ENCODE peak calls at places on chromosome 7, in nine cellular contexts. R is PC-9; N is adipocyte; K is tibial nerve; I is endothelial cell of umbilical vein; F is aorta; L is uterus; A is CD8-positive, alpha-beta T cell; Y is right cardiac atrium. P is an unnamed sample.

GRCh38 chr7:105962353-105962752 is 711 bp upstream of the CDHR3 start:
- DNase-seq in F (no peak), L (no peak), N (no peak), K (no peak), A (no peak), R (no peak), Y (no peak), I (no peak), P (no peak)

GRCh38 chr7:149279111-149279743 is 17.2 kb downstream of the ZNF783 start:
- DNase-seq in I (no peak), N (no peak), Y (no peak), L (no peak), R (no peak), K (no peak), F (peak; percentile 35), A (no peak), P (no peak)

GRCh38 chr7:25617219-25617618 is 388.9 kb upstream of the NPVF start:
- DNase-seq in F (no peak), A (no peak), N (no peak), L (no peak), K (no peak), R (no peak), Y (no peak), I (no peak), P (no peak)

GRCh38 chr7:75611557-75612178 is 119.5 kb downstream of the SPDYE5 start:
- DNase-seq in K (peak; percentile 40), A (no peak), I (peak; percentile 82), F (peak; percentile 93), R (peak; percentile 42), Y (peak; percentile 88), L (peak; percentile 69), N (no peak), P (no peak)

GRCh38 chr7:29946428-29947186 is 43.0 kb downstream of the SCRN1 start:
- DNase-seq in R (no peak), I (peak; percentile 40), Y (peak; percentile 76), A (no peak), K (no peak), L (peak; percentile 36), F (no peak), N (peak; percentile 16), P (no peak)

GRCh38 chr7:82677493-82677892 is 233.9 kb upstream of the CACNA2D1 start:
- DNase-seq in R (no peak), K (no peak), N (no peak), Y (peak; percentile 18), L (no peak), F (no peak), A (peak; percentile 9), I (no peak), P (no peak)

GRCh38 chr7:38822556-38822955 is 86.4 kb downstream of the VPS41 start:
- DNase-seq in R (no peak), L (no peak), N (no peak), Y (no peak), I (no peak), K (no peak), F (no peak), A (no peak), P (peak; percentile 9)

GRCh38 chr7:405489-406211 is 114.0 kb downstream of the PDGFA start:
- DNase-seq in I (no peak), F (peak; percentile 61), Y (peak; percentile 44), K (no peak), A (no peak), R (no peak), N (no peak), L (peak; percentile 11), P (no peak)

GRCh38 chr7:96598421-96598820 is 111.2 kb downstream of the SEM1 start:
- DNase-seq in I (no peak), N (no peak), Y (no peak), R (no peak), A (no peak), K (no peak), L (no peak), F (no peak), P (no peak)

GRCh38 chr7:100154651-100155491 is 3.7 kb downstream of the TRAPPC14 start:
- DNase-seq in I (no peak), L (no peak), K (no peak), Y (peak; percentile 58), R (no peak), A (no peak), N (no peak), F (no peak), P (no peak)

GRCh38 chr7:92057375-92057774 is 76.9 kb downstream of the CYP51A1 start:
- DNase-seq in N (no peak), K (no peak), A (no peak), L (no peak), I (no peak), Y (no peak), R (peak; percentile 92), F (no peak), P (peak; percentile 40)

GRCh38 chr7:102469972-102470825 is 5.4 kb downstream of the LRWD1 start:
- DNase-seq in K (no peak), I (no peak), L (no peak), F (peak; percentile 68), Y (peak; percentile 60), R (no peak), A (no peak), N (no peak), P (no peak)

GRCh38 chr7:125090596-125090995 is 161.0 kb upstream of the POT1 start:
- DNase-seq in F (no peak), Y (no peak), A (no peak), L (no peak), N (no peak), I (peak; percentile 47), K (no peak), R (no peak), P (peak; percentile 38)

GRCh38 chr7:116169060-116169459 is 41.3 kb upstream of the TES start:
- DNase-seq in R (no peak), Y (no peak), N (peak; percentile 55), L (no peak), A (no peak), I (no peak), K (no peak), F (no peak), P (peak; percentile 33)

GRCh38 chr7:155216475-155217272 is 81.0 kb upstream of the INSIG1 start:
- DNase-seq in Y (no peak), N (no peak), F (peak; percentile 37), L (no peak), I (peak; percentile 51), K (no peak), R (peak; percentile 54), A (no peak), P (no peak)

GRCh38 chr7:80181411-80181810 is 46.8 kb downstream of the GNAI1 start:
- DNase-seq in K (no peak), A (no peak), Y (no peak), R (no peak), N (no peak), I (no peak), F (no peak), L (no peak), P (no peak)

GRCh38 chr7:4774804-4775280 is 581 bp upstream of the AP5Z1 start:
- DNase-seq in K (no peak), R (no peak), A (no peak), F (no peak), Y (peak; percentile 74), N (peak; percentile 87), I (peak; percentile 85), L (no peak), P (peak; percentile 70)

GRCh38 chr7:67462781-67463191 is 466.2 kb downstream of the TYW1 start:
- DNase-seq in F (no peak), A (no peak), L (peak; percentile 73), Y (peak; percentile 52), N (peak; percentile 22), R (no peak), K (peak; percentile 21), I (no peak), P (no peak)

GRCh38 chr7:82594665-82595064 is 151.1 kb upstream of the CACNA2D1 start:
- DNase-seq in N (no peak), Y (no peak), F (no peak), I (peak; percentile 59), K (no peak), A (no peak), R (no peak), L (no peak), P (no peak)

GRCh38 chr7:63040966-63041610 is 957.6 kb upstream of the ZNF722 start:
- DNase-seq in A (no peak), F (no peak), R (no peak), N (no peak), L (no peak), Y (no peak), I (no peak), K (no peak), P (no peak)
- H3K9me3 ChIP-seq in A (no peaks in the 10 kb centered on the region), F (no peaks in the 10 kb centered on the region), R (no peaks in the 10 kb centered on the region), N (peaks cover 16% of the 10 kb centered on the region), L (no peaks in the 10 kb centered on the region), Y (peaks cover 2% of the 10 kb centered on the region), I (no peaks in the 10 kb centered on the region), K (no peaks in the 10 kb centered on the region), P (peaks cover 48% of the 10 kb centered on the region)

GRCh38 chr7:48087349-48087748 is 1.7 kb upstream of the UPP1 start:
- DNase-seq in F (no peak), L (no peak), K (no peak), Y (no peak), A (no peak), N (peak; percentile 53), I (peak; percentile 47), R (peak; percentile 32), P (peak; percentile 41)
- H3K4me1 ChIP-seq in F (peaks cover 2% of the 10 kb centered on the region), L (peaks cover 6% of the 10 kb centered on the region), K (peaks cover 72% of the 10 kb centered on the region), Y (peaks cover 4% of the 10 kb centered on the region), A (peaks cover 77% of the 10 kb centered on the region), N (peaks cover 65% of the 10 kb centered on the region), I (peaks cover 60% of the 10 kb centered on the region), R (peaks cover 76% of the 10 kb centered on the region), P (peaks cover 71% of the 10 kb centered on the region)

GRCh38 chr7:56479136-56479535 is 362.9 kb upstream of the NUPR2 start:
- DNase-seq in K (no peak), N (no peak), L (no peak), F (no peak), R (no peak), I (no peak), Y (no peak), A (no peak), P (no peak)
- H3K9me3 ChIP-seq in K (peaks cover 2% of the 10 kb centered on the region), N (peaks cover 86% of the 10 kb centered on the region), L (no peaks in the 10 kb centered on the region), F (peaks cover 31% of the 10 kb centered on the region), R (peaks cover 8% of the 10 kb centered on the region), I (peaks cover 18% of the 10 kb centered on the region), Y (peaks cover 19% of the 10 kb centered on the region), A (peaks cover 4% of the 10 kb centered on the region), P (peaks cover 59% of the 10 kb centered on the region)

GRCh38 chr7:77428777-77429231 is 12.7 kb upstream of the GSAP start:
- DNase-seq in I (no peak), K (no peak), Y (no peak), F (no peak), N (no peak), L (no peak), A (no peak), R (no peak), P (no peak)

GRCh38 chr7:77427996-77428603 is 12.0 kb upstream of the GSAP start:
- DNase-seq in I (peak; percentile 63), L (no peak), R (peak; percentile 76), A (no peak), N (no peak), Y (no peak), F (no peak), K (no peak), P (peak; percentile 63)

GRCh38 chr7:77434570-77434969 is 18.4 kb upstream of the GSAP start:
- DNase-seq in R (no peak), K (no peak), F (no peak), Y (no peak), A (no peak), N (peak; percentile 21), I (no peak), L (no peak), P (no peak)

GRCh38 chr7:77433901-77434300 is 17.8 kb upstream of the GSAP start:
- DNase-seq in L (no peak), F (no peak), Y (no peak), K (no peak), N (no peak), A (no peak), R (no peak), I (no peak), P (no peak)

GRCh38 chr7:77430927-77431326 is 14.8 kb upstream of the GSAP start:
- DNase-seq in F (no peak), R (no peak), Y (no peak), A (no peak), L (no peak), K (no peak), I (no peak), N (no peak), P (no peak)
- H3K4me1 ChIP-seq in F (no peaks in the 10 kb centered on the region), R (peaks cover 29% of the 10 kb centered on the region), Y (peaks cover 1% of the 10 kb centered on the region), A (peaks cover 17% of the 10 kb centered on the region), L (no peaks in the 10 kb centered on the region), K (peaks cover 22% of the 10 kb centered on the region), I (peaks cover 21% of the 10 kb centered on the region), N (peaks cover 31% of the 10 kb centered on the region), P (peaks cover 26% of the 10 kb centered on the region)